ENCODE peak calls at places on chromosomes 3 and 15, in seven cellular contexts. F is stimulated activated CD8-positive, alpha-beta memory T cell treated with anti-CD3 and anti-CD28 coated beads, Interleukin-12 subunit alpha, Interleukin-12 subunit beta, amount 100 ng/mL, for 4 hours; X is mucosa of gallbladder; V is COLO829; G is astrocyte of the cerebellum; E is putamen; Y is NCI-H1694. W is an unnamed sample.

GRCh38 chr15:52093539-52094502 is 18.8 kb downstream of the BCL2L10 start:
- DNase-seq in F (no peak), X (no peak), V (no peak), G (peak), E (no peak), Y (no peak), W (no peak)

GRCh38 chr15:98813956-98814355 is 165.6 kb downstream of the IGF1R start:
- DNase-seq in F (no peak), X (no peak), V (no peak), G (no peak), E (no peak), Y (no peak), W (no peak)

GRCh38 chr3:192772495-192772894 is 45.2 kb upstream of the FGF12 start:
- DNase-seq in F (no peak), X (no peak), V (peak), G (no peak), E (peak), Y (peak), W (no peak)

GRCh38 chr3:50573566-50574279 is 4.4 kb downstream of the HEMK1 start:
- DNase-seq in F (peak), X (no peak), V (no peak), G (no peak), E (no peak), Y (no peak), W (no peak)

GRCh38 chr3:188468196-188468595 is 314.2 kb downstream of the LPP start:
- DNase-seq in F (no peak), X (no peak), V (no peak), G (peak), E (no peak), Y (no peak), W (no peak)

GRCh38 chr3:82475306-82475705 is 713.9 kb upstream of the GBE1 start:
- DNase-seq in F (no peak), X (no peak), V (no peak), G (no peak), E (no peak), Y (no peak), W (no peak)

GRCh38 chr15:98226578-98226977 is 266.1 kb downstream of the ARRDC4 start:
- DNase-seq in F (no peak), X (no peak), V (no peak), G (no peak), E (no peak), Y (no peak), W (no peak)

GRCh38 chr3:127056281-127056680 is 73.4 kb downstream of the PLXNA1 start:
- DNase-seq in F (no peak), X (no peak), V (no peak), G (no peak), E (no peak), Y (no peak), W (no peak)

GRCh38 chr15:99970891-99971330 is 237.7 kb upstream of the LYSMD4 start:
- DNase-seq in F (no peak), X (no peak), V (no peak), G (no peak), E (no peak), Y (no peak), W (no peak)

GRCh38 chr3:126356373-126357298 is 572 bp downstream of the KLF15 start:
- DNase-seq in F (no peak), X (peak), V (peak), G (no peak), E (peak), Y (no peak), W (peak)

GRCh38 chr15:67080900-67081431 is 15.6 kb downstream of the SMAD3 start:
- DNase-seq in F (no peak), X (peak), V (peak), G (no peak), E (peak), Y (no peak), W (peak)

GRCh38 chr3:35680866-35681650 is 41.7 kb downstream of the ARPP21 start:
- DNase-seq in F (no peak), X (no peak), V (no peak), G (no peak), E (no peak), Y (no peak), W (no peak)

GRCh38 chr3:177607596-177607995 is 410.3 kb upstream of the TBL1XR1 start:
- DNase-seq in F (no peak), X (no peak), V (no peak), G (no peak), E (no peak), Y (no peak), W (no peak)